ENCODE peak calls at places on chromosomes 7 and 10, in seven cellular contexts. H is bronchial epithelial cell; N is CD4-positive, alpha-beta T cell; X is GM12864; K is AG09319; I is nephron progenitor cell; B is cardiac muscle cell. S is an unnamed sample.

GRCh38 chr7:31203551-31203950 is 137.0 kb downstream of the NEUROD6 start:
- DNase-seq in H (no peak), N (no peak), X (no peak), K (no peak), I (no peak), B (no peak), S (no peak)

GRCh38 chr7:101547916-101548599 is 81.0 kb downstream of the MYL10 start:
- DNase-seq in H (no peak), N (no peak), X (no peak), K (no peak), I (no peak), B (no peak), S (no peak)

GRCh38 chr10:76111986-76112825 is 680.8 kb downstream of the LRMDA start:
- DNase-seq in H (no peak), N (no peak), X (no peak), K (no peak), I (peak), B (peak), S (no peak)

GRCh38 chr10:99347672-99348071 is 18.5 kb downstream of the CNNM1 start:
- DNase-seq in H (no peak), N (no peak), X (no peak), K (no peak), I (no peak), B (no peak), S (no peak)

GRCh38 chr7:79063019-79063698 is 390.3 kb downstream of the MAGI2 start:
- DNase-seq in H (no peak), N (no peak), X (no peak), K (no peak), I (no peak), B (no peak), S (no peak)

GRCh38 chr10:440127-440526 is 249.3 kb downstream of the DIP2C start:
- DNase-seq in H (no peak), N (no peak), X (no peak), K (no peak), I (no peak), B (no peak), S (no peak)

GRCh38 chr10:82150123-82150900 is 275.3 kb downstream of the NRG3 start:
- DNase-seq in H (no peak), N (no peak), X (no peak), K (no peak), I (peak), B (peak), S (no peak)

GRCh38 chr7:134587736-134588135 is 38.8 kb downstream of the AKR1B15 start:
- DNase-seq in H (peak), N (no peak), X (no peak), K (no peak), I (no peak), B (no peak), S (no peak)

GRCh38 chr7:115676080-115676479 is 354.5 kb downstream of the TFEC start:
- DNase-seq in H (peak), N (no peak), X (no peak), K (no peak), I (peak), B (no peak), S (no peak)

GRCh38 chr10:122154034-122154732 is 116.9 kb upstream of the BTBD16 start:
- DNase-seq in H (no peak), N (no peak), X (no peak), K (no peak), I (no peak), B (no peak), S (no peak)

GRCh38 chr7:114426824-114427223 is 12.2 kb downstream of the FOXP2 start:
- DNase-seq in H (peak), N (no peak), X (no peak), K (no peak), I (no peak), B (peak), S (no peak)

GRCh38 chr10:69217119-69217754 is 2.9 kb upstream of the HKDC1 start:
- DNase-seq in H (peak), N (no peak), X (no peak), K (no peak), I (no peak), B (no peak), S (no peak)

GRCh38 chr7:101539784-101540183 is 89.3 kb downstream of the MYL10 start:
- DNase-seq in H (no peak), N (no peak), X (no peak), K (no peak), I (no peak), B (no peak), S (no peak)

GRCh38 chr7:79968249-79968648 is 166.4 kb upstream of the GNAI1 start:
- DNase-seq in H (no peak), N (no peak), X (no peak), K (no peak), I (no peak), B (no peak), S (no peak)

GRCh38 chr10:13872411-13872810 is 285.6 kb downstream of the PRPF18 start:
- DNase-seq in H (no peak), N (no peak), X (no peak), K (no peak), I (no peak), B (no peak), S (no peak)

GRCh38 chr10:108957681-108958080 is 965.6 kb downstream of the XPNPEP1 start:
- DNase-seq in H (no peak), N (no peak), X (no peak), K (no peak), I (no peak), B (no peak), S (no peak)

GRCh38 chr10:47331491-47331890 is 9.2 kb downstream of the GDF2 start:
- DNase-seq in H (no peak), N (no peak), X (no peak), K (no peak), I (no peak), B (no peak), S (no peak)

GRCh38 chr7:158325530-158326381 is 261.9 kb downstream of the PTPRN2 start:
- DNase-seq in H (peak), N (no peak), X (no peak), K (no peak), I (peak), B (peak), S (peak)

GRCh38 chr10:86668297-86669165 is at the start of gene LDB3:
- DNase-seq in H (no peak), N (no peak), X (no peak), K (no peak), I (peak), B (peak), S (no peak)

GRCh38 chr10:49377256-49377655 is 18.6 kb downstream of the DRGX start:
- DNase-seq in H (no peak), N (no peak), X (no peak), K (no peak), I (no peak), B (no peak), S (no peak)

GRCh38 chr10:100043796-100044195 is 34.0 kb upstream of the DNMBP start:
- DNase-seq in H (peak), N (no peak), X (no peak), K (no peak), I (no peak), B (no peak), S (no peak)

DNA sequence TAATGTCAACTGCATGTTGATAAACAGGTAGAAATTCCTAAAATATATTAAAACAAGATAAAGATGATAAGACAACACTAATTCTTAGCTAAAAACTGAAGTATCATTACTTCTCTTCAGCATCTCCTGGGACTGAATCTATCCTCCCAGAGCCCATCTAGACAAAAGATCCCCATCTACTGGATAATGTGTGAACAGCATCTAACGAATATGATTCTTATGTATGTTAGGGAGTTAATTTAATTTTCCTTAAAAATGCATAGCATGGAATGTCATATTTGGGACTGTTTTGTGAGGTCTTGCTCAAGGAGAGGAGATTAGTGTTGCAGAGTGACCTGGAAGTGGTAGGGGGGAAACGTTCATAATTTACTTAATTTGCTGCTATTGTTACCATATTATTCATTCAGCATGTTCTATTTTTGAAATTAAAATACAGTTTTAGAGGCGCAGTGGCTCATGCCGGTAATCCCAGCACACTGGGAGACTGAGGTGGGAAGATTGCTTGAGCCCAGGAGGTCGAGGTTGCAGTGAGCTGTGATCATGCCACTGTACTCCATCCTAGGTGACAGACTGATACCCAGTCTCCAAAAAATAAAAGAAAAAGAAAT is 305.1 kb upstream of the CSTF2T start:
- DNase-seq in H (peak), N (no peak), X (no peak), K (no peak), I (no peak), B (peak), S (no peak)
- TF ChIP-seq CTCF in H (peak), N (no peak), X (peak), K (peak), I (peak), B (peak), S (peak)

DNA sequence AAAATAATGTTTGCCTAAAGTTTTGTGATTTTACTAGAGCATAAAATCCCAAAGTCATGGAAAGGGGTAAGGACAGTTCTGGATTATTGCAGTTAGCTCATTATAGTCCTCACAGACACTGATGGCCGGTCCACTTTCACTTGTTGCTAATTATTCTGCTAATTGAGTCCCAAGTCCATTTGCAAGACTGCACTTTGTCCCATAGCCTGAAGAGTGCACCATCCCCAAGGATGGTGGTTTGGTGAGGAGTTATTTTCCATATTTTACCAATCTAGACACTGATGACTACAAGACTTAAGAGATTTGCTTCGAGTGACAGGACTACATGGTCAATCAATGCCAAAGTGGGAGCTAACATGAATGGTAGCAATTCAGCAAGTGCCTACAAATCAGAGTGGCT is 181.8 kb upstream of the CACNA2D1 start:
- DNase-seq in H (peak), N (no peak), X (no peak), K (no peak), I (no peak), B (no peak), S (no peak)
- TF ChIP-seq CTCF in H (peak), N (no peak), X (no peak), K (no peak), I (no peak), B (no peak), S (no peak)

GRCh38 chr7:42222891-42223290 is 14.1 kb downstream of the GLI3 start:
- DNase-seq in H (no peak), N (no peak), X (no peak), K (no peak), I (no peak), B (peak), S (no peak)
- TF ChIP-seq CTCF in H (no peak), N (no peak), X (no peak), K (no peak), I (no peak), B (no peak), S (no peak)

DNA sequence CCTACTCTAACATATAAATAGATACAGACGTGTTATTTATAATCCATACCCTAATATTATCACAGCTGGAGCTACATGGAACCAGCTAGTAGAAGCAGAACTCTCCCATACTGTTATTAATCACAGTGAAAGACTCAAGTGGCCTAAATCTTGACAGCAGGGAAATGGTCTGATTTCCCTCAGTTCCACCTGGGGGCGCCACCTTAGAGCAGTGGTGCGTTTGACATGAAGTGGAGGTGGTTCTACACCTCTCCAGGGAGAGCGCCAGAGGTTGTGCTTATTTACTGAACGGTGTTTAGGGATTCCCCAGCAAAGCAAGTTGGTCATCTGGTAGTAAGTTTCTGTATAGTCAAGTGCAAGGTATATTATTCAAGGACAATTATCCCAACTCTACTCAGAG is 17.6 kb downstream of the DNTT start:
- DNase-seq in H (no peak), N (no peak), X (no peak), K (no peak), I (no peak), B (no peak), S (no peak)
- TF ChIP-seq CTCF in H (no peak), N (no peak), X (no peak), K (no peak), I (no peak), B (no peak), S (peak)

S was measured in type B pancreatic cell.